ENCODE peak calls at places on chromosomes 5 and 9, in four cellular contexts. One of them, this sample, is unnamed.

GRCh38 chr9:134225186-134225585 is 60.8 kb upstream of the RNU6ATAC start:
- DNase-seq in CD4-positive, alpha-beta memory T cell: no peak
- DNase-seq in lung: no peak
- DNase-seq in cardiac muscle cell: no peak
- DNase-seq in this sample: no peak

GRCh38 chr5:31029925-31030324 is 163.6 kb upstream of the CDH6 start:
- DNase-seq in lung: no peak
- DNase-seq in cardiac muscle cell: no peak
- DNase-seq in CD4-positive, alpha-beta memory T cell: no peak
- DNase-seq in this sample: peak; percentile 48

GRCh38 chr5:64914396-64914795 is 145.7 kb downstream of the CWC27 start:
- DNase-seq in lung: no peak
- DNase-seq in cardiac muscle cell: no peak
- DNase-seq in CD4-positive, alpha-beta memory T cell: no peak
- DNase-seq in this sample: no peak

GRCh38 chr9:135579356-135579755 is 17.8 kb downstream of the PAEP start:
- DNase-seq in CD4-positive, alpha-beta memory T cell: no peak
- DNase-seq in cardiac muscle cell: no peak
- DNase-seq in lung: no peak
- DNase-seq in this sample: no peak

GRCh38 chr5:154820383-154820782 is 30.0 kb downstream of the FAXDC2 start:
- DNase-seq in CD4-positive, alpha-beta memory T cell: no peak
- DNase-seq in cardiac muscle cell: no peak
- DNase-seq in lung: no peak
- DNase-seq in this sample: no peak

GRCh38 chr5:62371409-62371808 is 32.3 kb downstream of the DIMT1 start:
- DNase-seq in CD4-positive, alpha-beta memory T cell: no peak
- DNase-seq in lung: no peak
- DNase-seq in cardiac muscle cell: no peak
- DNase-seq in this sample: no peak

GRCh38 chr9:83535736-83536135 is 2.5 kb downstream of the FRMD3 start:
- DNase-seq in lung: no peak
- DNase-seq in CD4-positive, alpha-beta memory T cell: no peak
- DNase-seq in cardiac muscle cell: no peak
- DNase-seq in this sample: no peak

GRCh38 chr5:154977409-154977808 is 36.1 kb upstream of the KIF4B start:
- DNase-seq in cardiac muscle cell: no peak
- DNase-seq in lung: no peak
- DNase-seq in CD4-positive, alpha-beta memory T cell: no peak
- DNase-seq in this sample: no peak

GRCh38 chr5:961002-961710 is 47.4 kb upstream of the NKD2 start:
- DNase-seq in lung: no peak
- DNase-seq in CD4-positive, alpha-beta memory T cell: no peak
- DNase-seq in cardiac muscle cell: no peak
- DNase-seq in this sample: no peak

GRCh38 chr5:179209359-179210150 is 135.7 kb downstream of the ADAMTS2 start:
- DNase-seq in cardiac muscle cell: no peak
- DNase-seq in lung: no peak
- DNase-seq in CD4-positive, alpha-beta memory T cell: no peak
- DNase-seq in this sample: no peak

GRCh38 chr9:134134949-134135342 is 936 bp upstream of the WDR5 start:
- DNase-seq in lung: no peak
- DNase-seq in CD4-positive, alpha-beta memory T cell: no peak
- DNase-seq in cardiac muscle cell: no peak
- DNase-seq in this sample: no peak

GRCh38 chr9:83280259-83280658 is 217.3 kb upstream of the RASEF start:
- DNase-seq in cardiac muscle cell: no peak
- DNase-seq in lung: no peak
- DNase-seq in CD4-positive, alpha-beta memory T cell: no peak
- DNase-seq in this sample: no peak

GRCh38 chr9:87711857-87712800 is 13.8 kb upstream of the CTSL start:
- DNase-seq in CD4-positive, alpha-beta memory T cell: no peak
- DNase-seq in lung: no peak
- DNase-seq in cardiac muscle cell: no peak
- DNase-seq in this sample: no peak

GRCh38 chr5:38595149-38595725 is 38.8 kb upstream of the LIFR start:
- DNase-seq in CD4-positive, alpha-beta memory T cell: no peak
- DNase-seq in lung: no peak
- DNase-seq in cardiac muscle cell: no peak
- DNase-seq in this sample: no peak

GRCh38 chr9:109781541-109782197 is 1.7 kb downstream of the PALM2AKAP2 start:
- DNase-seq in cardiac muscle cell: peak; percentile 69
- DNase-seq in CD4-positive, alpha-beta memory T cell: no peak
- DNase-seq in lung: no peak
- DNase-seq in this sample: no peak

GRCh38 chr5:58599217-58599616 is 16.3 kb downstream of the RAB3C start:
- DNase-seq in lung: no peak
- DNase-seq in cardiac muscle cell: no peak
- DNase-seq in CD4-positive, alpha-beta memory T cell: no peak
- DNase-seq in this sample: no peak

GRCh38 chr5:36607838-36608783 is 1.7 kb downstream of the SLC1A3 start:
- DNase-seq in CD4-positive, alpha-beta memory T cell: no peak
- DNase-seq in lung: no peak
- DNase-seq in cardiac muscle cell: no peak
- DNase-seq in this sample: no peak

DNA sequence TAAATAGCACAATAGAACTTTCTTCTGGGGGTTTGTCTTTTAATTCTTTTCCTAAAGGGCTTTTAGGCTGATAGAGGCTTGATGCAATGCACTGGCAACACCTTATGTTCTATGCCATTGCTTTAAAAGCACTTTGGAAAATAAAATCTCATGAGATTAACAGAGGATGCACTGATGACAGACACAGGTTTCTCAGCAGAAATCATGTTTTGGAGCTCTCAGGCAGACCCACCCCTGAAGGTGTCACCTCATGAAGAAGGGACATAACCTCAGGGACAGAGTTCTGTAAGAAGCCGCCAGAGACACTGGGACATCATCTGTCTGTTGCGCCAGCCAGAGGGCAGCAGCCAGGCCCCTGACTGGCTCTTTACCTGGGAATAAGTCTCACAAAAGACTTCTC is 27.7 kb downstream of the SLC22A5 start:
- DNase-seq in lung: no peak
- DNase-seq in cardiac muscle cell: no peak
- DNase-seq in CD4-positive, alpha-beta memory T cell: no peak
- DNase-seq in this sample: no peak
- H3K4me1 ChIP-seq in lung: no peaks in the 10 kb centered on the region
- H3K4me1 ChIP-seq in cardiac muscle cell: peaks cover 4% of the 10 kb centered on the region
- H3K4me1 ChIP-seq in CD4-positive, alpha-beta memory T cell: peaks cover 74% of the 10 kb centered on the region
- H3K4me1 ChIP-seq in this sample: no peaks in the 10 kb centered on the region

GRCh38 chr5:2511131-2511530 is 240.3 kb downstream of the IRX2 start:
- DNase-seq in CD4-positive, alpha-beta memory T cell: no peak
- DNase-seq in lung: no peak
- DNase-seq in cardiac muscle cell: no peak
- DNase-seq in this sample: no peak
- H3K9me3 ChIP-seq in CD4-positive, alpha-beta memory T cell: no peaks in the 10 kb centered on the region
- H3K9me3 ChIP-seq in lung: no peaks in the 10 kb centered on the region
- H3K9me3 ChIP-seq in cardiac muscle cell: no peaks in the 10 kb centered on the region
- H3K9me3 ChIP-seq in this sample: no peaks in the 10 kb centered on the region

GRCh38 chr5:14665949-14666741 is 1.6 kb downstream of the OTULIN start:
- DNase-seq in lung: no peak
- DNase-seq in CD4-positive, alpha-beta memory T cell: peak; percentile 38
- DNase-seq in cardiac muscle cell: no peak
- DNase-seq in this sample: peak; percentile 35

GRCh38 chr5:14663734-14664269 is 716 bp upstream of the OTULIN start:
- DNase-seq in CD4-positive, alpha-beta memory T cell: no peak
- DNase-seq in cardiac muscle cell: peak; percentile 30
- DNase-seq in lung: peak; percentile 33
- DNase-seq in this sample: peak; percentile 14

GRCh38 chr5:14667290-14667689 is 2.8 kb downstream of the OTULIN start:
- DNase-seq in cardiac muscle cell: no peak
- DNase-seq in lung: no peak
- DNase-seq in CD4-positive, alpha-beta memory T cell: no peak
- DNase-seq in this sample: no peak

GRCh38 chr5:14664270-14665109 is at the start of gene OTULIN:
- DNase-seq in lung: peak; percentile 91
- DNase-seq in cardiac muscle cell: peak; percentile 96
- DNase-seq in CD4-positive, alpha-beta memory T cell: peak; percentile 84
- DNase-seq in this sample: peak; percentile 90

DNA sequence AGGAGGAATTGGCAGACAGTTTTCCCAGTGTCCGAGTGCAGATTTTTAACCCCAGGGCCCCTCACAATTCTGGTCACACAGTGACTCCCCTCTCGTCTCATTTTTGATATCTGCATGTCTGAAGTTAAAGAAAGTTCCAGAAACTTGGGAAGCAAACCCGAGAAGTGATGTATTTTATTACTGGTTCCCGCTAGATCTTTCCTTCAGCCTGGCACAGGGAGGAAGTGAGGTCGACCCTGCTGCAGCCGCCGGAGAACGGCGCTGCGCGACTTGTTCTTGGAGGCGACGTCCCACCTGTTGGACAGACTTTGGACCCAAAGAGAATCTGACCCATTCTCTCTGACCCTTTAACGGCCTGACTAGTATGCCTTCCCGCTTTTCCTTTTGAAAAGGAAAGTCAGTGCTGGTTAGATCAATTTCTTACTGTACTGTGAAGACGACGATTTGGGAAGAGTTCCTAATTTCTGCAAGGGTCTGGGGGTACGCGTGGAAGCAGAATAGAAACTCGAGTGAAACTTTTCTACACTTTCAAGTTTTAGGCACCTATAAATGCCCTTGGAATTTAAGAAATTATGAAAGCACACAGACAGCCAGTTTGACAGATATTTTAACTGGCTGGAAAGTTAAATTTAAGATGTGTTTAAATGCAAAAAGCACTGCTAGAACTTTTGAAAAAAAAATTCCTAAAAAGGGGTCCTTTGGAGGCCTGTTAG is 748 bp downstream of the OTULIN start:
- DNase-seq in lung: no peak
- DNase-seq in CD4-positive, alpha-beta memory T cell: no peak
- DNase-seq in cardiac muscle cell: peak; percentile 59
- DNase-seq in this sample: peak; percentile 18
- H3K4me1 ChIP-seq in lung: peaks cover 12% of the 10 kb centered on the region
- H3K4me1 ChIP-seq in CD4-positive, alpha-beta memory T cell: peaks cover 68% of the 10 kb centered on the region
- H3K4me1 ChIP-seq in cardiac muscle cell: no peaks in the 10 kb centered on the region
- H3K4me1 ChIP-seq in this sample: peaks cover 6% of the 10 kb centered on the region

GRCh38 chr9:122518841-122519240 is at the start of gene OR1J4:
- DNase-seq in CD4-positive, alpha-beta memory T cell: no peak
- DNase-seq in lung: no peak
- DNase-seq in cardiac muscle cell: no peak
- DNase-seq in this sample: no peak

GRCh38 chr9:122519376-122519775 is 435 bp downstream of the OR1J4 start:
- DNase-seq in CD4-positive, alpha-beta memory T cell: no peak
- DNase-seq in lung: no peak
- DNase-seq in cardiac muscle cell: no peak
- DNase-seq in this sample: no peak

GRCh38 chr9:122518226-122518625 is 715 bp upstream of the OR1J4 start:
- DNase-seq in CD4-positive, alpha-beta memory T cell: no peak
- DNase-seq in cardiac muscle cell: no peak
- DNase-seq in lung: no peak
- DNase-seq in this sample: no peak
- H3K9me3 ChIP-seq in CD4-positive, alpha-beta memory T cell: no peaks in the 10 kb centered on the region
- H3K9me3 ChIP-seq in cardiac muscle cell: no peaks in the 10 kb centered on the region
- H3K9me3 ChIP-seq in lung: no peaks in the 10 kb centered on the region
- H3K9me3 ChIP-seq in this sample: no peaks in the 10 kb centered on the region

GRCh38 chr5:148090200-148090599 is 26.4 kb downstream of the SPINK5 start:
- DNase-seq in CD4-positive, alpha-beta memory T cell: no peak
- DNase-seq in cardiac muscle cell: no peak
- DNase-seq in lung: no peak
- DNase-seq in this sample: no peak
- H3K4me1 ChIP-seq in CD4-positive, alpha-beta memory T cell: no peaks in the 10 kb centered on the region
- H3K4me1 ChIP-seq in cardiac muscle cell: peaks cover 28% of the 10 kb centered on the region
- H3K4me1 ChIP-seq in lung: no peaks in the 10 kb centered on the region
- H3K4me1 ChIP-seq in this sample: no peaks in the 10 kb centered on the region

This sample was measured in BE2C.